ENCODE peak calls at places on chromosomes 11 and 22, in six cellular contexts. J is A549, A is HEK293T, Z is HepG2, T is GM12878, X is IMR-90. B is an unnamed sample.

GRCh38 chr11:69396948-69397307 is 84.5 kb upstream of the LINC01488 start:
- DNase-seq in A (no peak), Z (no peak), T (no peak), J (no peak), X (no peak), B (no peak)

GRCh38 chr22:38109391-38110000 is 988 bp downstream of the BAIAP2L2 start:
- DNase-seq in X (no peak), J (peak), A (no peak), Z (no peak), T (no peak), B (no peak)

GRCh38 chr11:10597877-10598341 is 29.4 kb upstream of the LYVE1 start:
- DNase-seq in J (no peak), A (no peak), T (no peak), Z (no peak), X (peak), B (no peak)

GRCh38 chr11:128365044-128365443 is 222.3 kb downstream of the ETS1 start:
- DNase-seq in A (no peak), J (peak), T (no peak), Z (peak), X (peak), B (no peak)

GRCh38 chr11:10233581-10233980 is 60.4 kb downstream of the SBF2 start:
- DNase-seq in T (no peak), X (peak), Z (no peak), A (no peak), J (no peak), B (no peak)

GRCh38 chr11:110133182-110133581 is 40.0 kb downstream of the ZC3H12C start:
- DNase-seq in T (no peak), X (no peak), J (no peak), A (no peak), Z (no peak), B (no peak)

GRCh38 chr11:47797633-47798032 is 30.5 kb upstream of the FNBP4 start:
- DNase-seq in A (no peak), J (no peak), T (no peak), X (peak), Z (no peak), B (no peak)

GRCh38 chr22:45680932-45681700 is 9.5 kb downstream of the ATXN10 start:
- DNase-seq in T (no peak), A (no peak), J (peak), Z (no peak), X (peak), B (no peak)

GRCh38 chr11:71488086-71488967 is 35.3 kb downstream of the NADSYN1 start:
- DNase-seq in T (no peak), X (peak), J (peak), Z (no peak), A (no peak), B (peak)

GRCh38 chr11:108616549-108616948 is 23.0 kb upstream of the EXPH5 start:
- DNase-seq in Z (peak), T (no peak), J (peak), X (peak), A (no peak), B (no peak)

GRCh38 chr22:19803736-19804267 is 43.2 kb downstream of the TBX1 start:
- DNase-seq in J (no peak), Z (no peak), X (no peak), T (no peak), A (no peak), B (no peak)

GRCh38 chr22:49284389-49284788 is 543.3 kb downstream of the BRD1 start:
- DNase-seq in Z (no peak), T (no peak), J (no peak), A (no peak), X (no peak), B (no peak)

GRCh38 chr11:112616292-112617088 is 344.7 kb upstream of the NCAM1 start:
- DNase-seq in Z (no peak), A (no peak), T (no peak), X (no peak), J (no peak), B (no peak)

GRCh38 chr11:1864216-1864615 is 11.3 kb downstream of the LSP1 start:
- DNase-seq in Z (no peak), J (no peak), A (no peak), X (no peak), T (no peak), B (no peak)

GRCh38 chr22:38305481-38306448 is 11.5 kb downstream of the CSNK1E start:
- DNase-seq in A (no peak), X (peak), T (peak), J (no peak), Z (no peak), B (peak)

GRCh38 chr11:102142333-102142732 is 32.1 kb downstream of the YAP1 start:
- DNase-seq in X (peak), J (no peak), Z (no peak), A (no peak), T (no peak), B (no peak)

GRCh38 chr11:48011125-48012050 is 31.0 kb downstream of the PTPRJ start:
- DNase-seq in A (no peak), X (no peak), Z (no peak), J (no peak), T (no peak), B (no peak)

GRCh38 chr22:38316340-38317236 is 645 bp downstream of the CSNK1E start:
- DNase-seq in J (peak), Z (no peak), X (peak), A (peak), T (no peak), B (peak)

GRCh38 chr11:110031171-110031570 is 62.0 kb upstream of the ZC3H12C start:
- DNase-seq in X (peak), T (no peak), Z (no peak), J (no peak), A (no peak), B (no peak)

GRCh38 chr11:73194593-73194992 is 23.5 kb upstream of the P2RY2 start:
- DNase-seq in A (no peak), T (no peak), X (no peak), Z (no peak), J (peak), B (no peak)

GRCh38 chr11:128055576-128056217 is 531.7 kb downstream of the ETS1 start:
- DNase-seq in T (no peak), Z (no peak), X (no peak), A (no peak), J (no peak), B (no peak)

GRCh38 chr11:122963981-122964380 is 17.7 kb downstream of the BSX start:
- DNase-seq in Z (no peak), X (no peak), T (no peak), A (no peak), J (no peak), B (no peak)

GRCh38 chr22:25903294-25903693 is 161.3 kb downstream of the MYO18B start:
- DNase-seq in T (no peak), X (no peak), J (peak), A (peak), Z (no peak), B (peak)

GRCh38 chr22:27212617-27213177 is 555.3 kb downstream of the MIAT start:
- DNase-seq in A (peak), Z (no peak), X (peak), T (no peak), J (peak), B (no peak)

GRCh38 chr11:1549355-1550330 is 22.4 kb downstream of the DUSP8 start:
- DNase-seq in X (no peak), A (no peak), Z (peak), T (no peak), J (no peak), B (peak)

GRCh38 chr11:86537541-86538222 is 134.7 kb downstream of the ME3 start:
- DNase-seq in A (no peak), T (no peak), Z (no peak), J (peak), X (no peak), B (no peak)

GRCh38 chr11:2886936-2887335 is 1.4 kb upstream of the CDKN1C start:
- DNase-seq in Z (no peak), J (no peak), A (no peak), T (no peak), X (no peak), B (no peak)

GRCh38 chr11:27933992-27934829 is 173.7 kb downstream of the KIF18A start:
- DNase-seq in T (no peak), X (peak), Z (no peak), A (no peak), J (peak), B (no peak)

GRCh38 chr22:44516841-44517240 is 18.8 kb upstream of the RTL6 start:
- DNase-seq in A (no peak), X (no peak), Z (no peak), J (no peak), T (no peak), B (no peak)
- TF ChIP-seq BHLHE40 in A (no peak), X (no peak), Z (no peak), J (no peak), T (no peak), B (no peak)

GRCh38 chr22:35323305-35323704 is 23.6 kb downstream of the TOM1 start:
- DNase-seq in Z (no peak), A (no peak), J (no peak), X (no peak), T (no peak), B (no peak)

GRCh38 chr22:35324067-35324466 is 24.4 kb downstream of the TOM1 start:
- DNase-seq in J (no peak), A (no peak), T (no peak), X (no peak), Z (no peak), B (no peak)

GRCh38 chr22:35324762-35325161 is 25.1 kb downstream of the TOM1 start:
- DNase-seq in X (no peak), T (no peak), Z (no peak), J (no peak), A (no peak), B (no peak)

GRCh38 chr22:35322893-35323292 is 23.2 kb downstream of the TOM1 start:
- DNase-seq in A (no peak), T (no peak), X (no peak), Z (no peak), J (no peak), B (no peak)

DNA sequence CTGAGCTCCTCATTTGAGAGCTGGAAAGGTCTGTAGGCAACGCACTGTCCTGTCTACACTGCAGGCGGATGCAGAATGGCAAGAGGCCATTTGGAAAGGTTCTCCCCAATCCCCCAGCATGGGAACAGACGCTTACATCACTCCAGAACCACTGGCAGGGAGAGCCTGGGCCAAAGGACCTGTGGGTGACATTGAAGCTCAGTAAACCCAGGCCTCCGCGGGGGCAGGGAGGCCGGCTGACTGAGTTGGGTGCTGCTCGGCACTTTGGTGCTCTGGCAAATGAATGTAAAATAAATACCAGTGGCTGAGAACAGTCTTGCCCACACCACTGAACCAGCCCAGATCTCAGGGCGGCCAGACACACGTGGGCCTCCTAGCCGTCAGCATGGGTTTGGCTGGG is 22.4 kb downstream of the TOM1 start:
- DNase-seq in Z (no peak), J (no peak), X (no peak), A (no peak), T (no peak), B (no peak)
- TF ChIP-seq BHLHE40 in Z (no peak), J (no peak), X (no peak), A (no peak), T (no peak), B (no peak)

DNA sequence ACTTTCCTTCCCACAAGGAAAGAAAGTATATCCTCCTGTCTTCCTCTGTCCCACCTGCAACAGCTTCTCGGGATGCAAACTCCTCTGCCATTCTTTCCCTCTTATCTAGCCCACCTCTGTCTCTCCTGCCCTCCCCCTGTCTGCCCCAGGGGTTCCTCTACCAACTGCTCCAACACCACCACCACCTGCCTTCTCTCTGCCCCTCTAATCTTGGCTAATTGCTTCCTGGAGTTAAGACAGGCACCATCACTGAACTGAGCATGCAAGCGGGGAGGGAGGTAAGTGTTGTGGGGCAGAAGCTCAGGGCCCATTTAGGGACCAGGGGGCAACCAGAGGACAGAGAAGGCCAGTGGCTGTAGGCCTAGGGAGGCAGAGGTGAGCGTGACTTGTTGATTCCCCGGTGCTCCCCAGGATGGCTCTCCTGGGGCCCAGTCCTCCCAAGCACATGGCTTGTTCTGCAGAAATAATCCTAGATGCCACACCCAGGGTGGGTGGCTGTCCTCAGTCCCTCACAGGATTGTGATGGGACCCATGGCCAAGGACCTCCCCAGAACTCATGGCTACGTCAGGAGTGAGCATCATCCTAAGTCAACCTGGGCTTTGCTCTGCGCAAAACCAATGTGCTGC is 111.1 kb downstream of the TP53I11 start:
- DNase-seq in X (no peak), Z (no peak), A (no peak), J (no peak), T (no peak), B (no peak)
- TF ChIP-seq BHLHE40 in X (no peak), Z (no peak), A (no peak), J (no peak), T (no peak), B (no peak)

DNA sequence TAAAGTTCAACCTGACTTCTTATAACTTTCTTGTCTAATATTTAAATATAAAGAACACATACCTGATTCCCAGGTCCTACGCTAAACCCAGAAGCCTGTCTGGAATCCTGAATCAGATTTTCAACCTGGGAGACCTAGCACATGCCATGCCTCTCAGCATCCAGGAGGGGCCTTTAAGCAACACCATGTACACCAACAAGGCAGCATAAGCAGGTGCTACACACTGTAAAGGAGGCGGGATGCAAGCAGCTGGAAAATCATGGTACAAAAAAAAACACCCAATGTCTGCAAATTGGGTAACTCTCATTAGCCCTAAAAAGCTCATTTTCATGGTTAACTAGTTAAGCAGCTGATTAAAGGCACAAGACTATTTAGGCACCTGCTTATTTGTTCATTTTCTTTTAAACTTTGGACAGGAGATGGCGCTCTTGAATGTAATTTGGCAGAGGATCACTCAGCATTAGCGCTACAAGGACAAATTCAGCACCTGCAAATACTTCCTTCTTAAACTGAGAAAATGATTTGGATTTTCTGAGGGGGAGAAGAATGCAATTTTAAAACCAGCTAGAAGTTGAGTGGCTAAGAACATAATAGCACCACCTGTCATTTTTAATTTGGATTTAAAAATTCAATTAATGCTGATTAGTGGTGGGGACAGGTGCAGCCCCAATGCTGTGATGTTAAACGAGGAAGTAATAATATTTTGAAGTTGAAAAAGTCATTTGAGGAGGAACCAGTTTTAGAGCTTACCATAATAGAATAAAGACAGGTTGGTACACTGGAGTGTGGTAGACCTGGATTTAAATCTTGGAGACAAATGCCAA is 104.0 kb downstream of the FAR1 start:
- DNase-seq in T (peak), A (peak), X (peak), J (peak), Z (peak), B (peak)
- TF ChIP-seq BHLHE40 in T (no peak), A (no peak), X (no peak), J (no peak), Z (no peak), B (peak)

DNA sequence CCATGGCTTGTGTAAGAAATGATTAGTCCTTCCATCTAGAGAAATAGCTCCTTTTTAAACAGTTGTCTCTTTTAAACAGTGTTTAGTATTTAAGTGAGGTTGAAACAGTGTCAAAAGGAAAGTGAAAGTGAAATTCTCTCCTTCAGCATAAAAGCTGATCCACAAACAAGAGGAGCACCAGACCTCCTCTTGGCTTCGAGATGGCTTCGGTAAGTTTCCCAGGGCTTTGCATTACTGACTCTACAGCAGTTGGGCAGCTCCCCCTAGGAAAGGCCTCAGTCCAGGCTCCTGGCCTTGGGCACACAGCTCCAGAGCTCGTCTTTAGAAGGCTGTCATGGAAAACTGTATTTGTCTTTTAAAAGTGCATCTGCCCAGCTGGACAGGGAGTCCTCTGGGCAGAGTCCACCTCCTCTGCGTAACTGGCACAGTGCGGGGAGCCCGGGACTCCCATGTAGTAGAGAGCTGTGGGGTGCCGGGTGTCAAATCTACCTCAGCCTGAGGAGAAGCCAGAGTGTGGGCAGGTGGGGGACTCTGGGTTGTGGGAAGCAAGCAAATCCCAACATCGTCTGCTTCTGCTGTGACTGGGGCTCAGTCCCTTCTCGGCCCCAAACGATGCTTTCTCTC is at the start of gene PLAAT4:
- DNase-seq in J (no peak), Z (peak), A (no peak), X (peak), T (peak), B (peak)
- TF ChIP-seq BHLHE40 in J (no peak), Z (no peak), A (no peak), X (no peak), T (no peak), B (no peak)